ENCODE peak calls at places on chromosomes 16 and 17, in four cellular contexts. E is neural progenitor cell; I is right lobe of liver; W is activated CD8-positive, alpha-beta T cell treated with anti-CD3 and anti-CD28 coated beads for 36 hours. X is an unnamed sample.

GRCh38 chr17:4733073-4733531 is 1.9 kb downstream of the MED11 start:
- DNase-seq in E (no peak), I (no peak), W (no peak), X (no peak)

GRCh38 chr16:69469807-69470561 is 45.6 kb downstream of the CYB5B start:
- DNase-seq in E (no peak), I (no peak), W (peak; percentile 73), X (no peak)

GRCh38 chr16:66278111-66278531 is 88.4 kb upstream of the CDH5 start:
- DNase-seq in E (no peak), I (no peak), W (no peak), X (no peak)

GRCh38 chr16:1543085-1543896 is 9.8 kb downstream of the TMEM204 start:
- DNase-seq in E (peak; percentile 17), I (peak; percentile 71), W (peak; percentile 90), X (peak; percentile 49)

GRCh38 chr17:64202683-64203430 is 60.2 kb downstream of the TEX2 start:
- DNase-seq in E (peak; percentile 29), I (no peak), W (peak; percentile 39), X (no peak)

GRCh38 chr16:66618588-66618987 is 14.1 kb downstream of the CMTM3 start:
- DNase-seq in E (no peak), I (no peak), W (no peak), X (no peak)

GRCh38 chr17:51152766-51153209 is 571 bp upstream of the NME1 start:
- DNase-seq in E (no peak), I (no peak), W (no peak), X (no peak)

GRCh38 chr17:42403150-42403549 is 14.9 kb upstream of the STAT3 start:
- DNase-seq in E (peak; percentile 68), I (no peak), W (peak; percentile 85), X (no peak)

GRCh38 chr16:61797296-61797695 is 238.9 kb downstream of the CDH8 start:
- DNase-seq in E (no peak), I (no peak), W (no peak), X (no peak)

GRCh38 chr17:7167832-7168231 is 11.3 kb downstream of the ASGR1 start:
- DNase-seq in E (no peak), I (no peak), W (no peak), X (no peak)

GRCh38 chr17:28599311-28600184 is 723 bp upstream of the SPAG5 start:
- DNase-seq in E (no peak), I (peak; percentile 80), W (peak; percentile 90), X (peak; percentile 85)

GRCh38 chr16:27154573-27155521 is 48.5 kb upstream of the KDM8 start:
- DNase-seq in E (peak; percentile 81), I (peak; percentile 71), W (peak; percentile 81), X (peak; percentile 63)

GRCh38 chr17:7393613-7394451 is 493 bp downstream of the PLSCR3 start:
- DNase-seq in E (peak; percentile 85), I (peak; percentile 59), W (peak; percentile 74), X (no peak)

GRCh38 chr16:54657058-54657708 is 273.5 kb upstream of the IRX5 start:
- DNase-seq in E (no peak), I (no peak), W (no peak), X (no peak)

GRCh38 chr16:68436581-68436980 is 11.7 kb downstream of the SMPD3 start:
- DNase-seq in E (peak; percentile 30), I (no peak), W (peak; percentile 35), X (no peak)
- TF ChIP-seq CTCF in E (peak; percentile 46), I (peak; percentile 18), W (peak; percentile 56), X (no peak)

DNA sequence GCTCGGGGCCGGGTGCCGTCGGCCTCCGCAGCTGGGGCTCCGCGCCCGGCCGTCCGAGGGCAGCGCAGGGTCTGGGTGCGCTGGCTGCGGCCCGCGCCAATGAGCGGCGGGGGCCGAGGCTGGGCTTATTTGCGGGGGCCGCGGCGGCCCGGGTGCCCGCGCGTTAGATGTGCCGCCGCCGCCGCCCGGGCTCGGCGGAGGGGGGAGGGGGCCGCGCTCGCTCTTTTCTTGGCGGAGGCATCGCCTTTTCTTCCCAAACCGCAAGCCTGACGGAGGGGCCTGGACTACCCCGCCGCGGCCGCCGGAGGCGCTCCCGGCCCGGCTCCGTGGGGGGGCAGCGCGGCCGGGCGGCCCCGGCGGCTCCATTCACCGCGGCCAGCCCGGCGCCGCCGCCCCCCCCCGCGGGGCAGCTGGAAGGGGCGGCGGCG is at the start of gene NOTUM:
- DNase-seq in E (peak; percentile 88), I (no peak), W (no peak), X (no peak)
- TF ChIP-seq CTCF in E (peak; percentile 35), I (peak; percentile 24), W (no peak), X (no peak)

DNA sequence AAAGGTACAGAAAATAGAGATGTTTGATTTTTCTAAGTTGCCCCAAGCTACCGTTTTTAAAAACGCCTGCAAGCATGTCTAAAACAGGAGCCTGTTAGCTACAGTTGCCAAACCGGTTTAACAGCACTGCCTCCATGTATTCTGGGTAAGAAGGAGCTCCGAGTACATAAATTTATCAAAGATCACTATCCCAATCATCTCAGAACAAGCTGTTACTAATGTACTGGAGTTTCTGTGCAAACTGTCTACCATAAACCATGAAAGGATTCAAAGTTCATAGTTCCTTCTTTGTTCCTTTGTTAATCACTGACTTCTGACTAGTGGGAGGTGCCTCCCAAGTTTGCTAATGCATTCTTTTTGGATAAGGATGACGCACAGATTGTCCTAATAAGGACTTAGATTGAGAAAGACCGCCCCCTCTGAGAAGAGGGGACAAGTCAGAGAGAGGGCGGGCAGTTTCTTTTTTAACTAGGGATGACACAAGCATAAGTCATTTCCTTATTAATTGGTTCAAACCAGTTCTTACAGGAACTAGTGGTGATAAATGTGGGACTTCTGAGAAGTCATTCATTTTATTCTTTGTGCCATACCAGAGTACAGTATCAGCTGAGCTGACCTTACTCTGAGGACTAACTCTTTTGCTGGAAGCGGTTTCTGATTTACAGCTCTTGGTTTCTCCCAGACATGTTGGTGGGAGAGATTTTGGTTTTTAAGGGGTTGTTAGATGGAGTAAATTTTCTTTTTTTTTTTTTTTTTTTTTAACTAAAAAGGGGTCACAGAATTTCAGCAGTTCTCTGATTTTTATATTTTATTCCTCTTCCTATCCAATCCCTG is 55.2 kb downstream of the TUBD1 start:
- DNase-seq in E (peak; percentile 82), I (no peak), W (peak; percentile 82), X (peak; percentile 63)
- TF ChIP-seq CTCF in E (no peak), I (peak; percentile 11), W (no peak), X (no peak)

DNA sequence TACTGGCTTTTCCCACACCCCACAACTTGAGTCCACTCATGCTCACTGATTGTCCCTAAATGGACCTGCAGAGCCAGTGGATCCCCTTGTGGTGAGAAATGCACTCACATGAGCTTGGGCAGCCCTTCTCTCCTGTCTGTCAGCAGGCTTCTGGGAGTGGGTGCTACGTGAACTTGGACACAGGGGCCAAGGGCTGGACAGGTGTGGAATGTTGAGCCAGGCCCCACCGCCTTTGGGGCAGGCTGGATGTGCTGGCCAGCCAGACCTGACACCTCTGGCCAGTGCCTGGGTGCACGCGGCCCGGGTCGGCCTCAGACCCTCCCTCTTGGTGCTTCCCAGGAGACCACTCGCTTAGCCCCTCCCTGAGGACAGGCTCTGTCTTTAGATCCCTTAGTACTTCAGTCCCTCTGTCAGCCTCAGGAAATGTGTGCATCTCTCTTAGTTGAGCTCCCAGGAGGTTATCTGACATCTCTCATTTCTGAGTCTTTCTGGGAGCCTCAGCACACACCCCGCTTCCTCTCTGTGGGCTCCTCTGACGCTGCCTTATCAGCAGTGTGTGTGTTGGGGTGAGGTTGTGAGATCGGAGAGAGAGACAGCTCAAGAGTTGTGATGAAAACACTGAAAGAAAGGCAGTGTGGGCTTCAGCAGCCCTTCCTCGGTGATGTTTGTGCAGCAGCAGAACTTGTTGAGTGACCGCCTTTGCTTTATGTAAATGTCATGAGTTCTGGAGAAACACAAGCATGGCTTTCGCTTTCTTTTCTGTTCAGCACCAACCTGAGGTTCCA is 117.0 kb downstream of the RAB11FIP4 start:
- DNase-seq in E (peak; percentile 36), I (peak; percentile 54), W (peak; percentile 81), X (no peak)
- TF ChIP-seq CTCF in E (peak; percentile 43), I (no peak), W (peak; percentile 72), X (no peak)

DNA sequence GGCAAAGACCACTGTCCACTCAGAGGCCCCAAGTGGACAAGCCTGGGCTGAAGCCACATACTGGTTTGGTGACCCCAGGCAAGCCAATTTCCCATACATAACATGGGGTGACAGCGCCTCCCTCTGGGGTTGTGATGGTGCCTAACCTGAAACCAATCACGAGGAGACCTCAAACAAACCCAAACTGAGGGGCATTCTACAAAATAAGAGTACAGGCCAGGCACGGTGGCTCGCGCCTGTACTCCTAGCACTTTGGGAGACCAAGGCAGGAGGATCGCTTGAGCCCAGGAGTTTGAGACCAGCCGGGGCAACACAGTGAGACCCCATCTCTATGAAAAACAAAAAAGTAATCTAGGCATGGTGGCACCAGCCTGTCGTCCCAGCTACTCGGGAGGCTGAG is 3.6 kb downstream of the P2RX5 start:
- DNase-seq in E (no peak), I (peak; percentile 14), W (no peak), X (no peak)
- TF ChIP-seq CTCF in E (peak; percentile 29), I (no peak), W (no peak), X (no peak)